ENCODE peak calls at places on chromosomes 1 and 21, in four cellular contexts. One of them, this sample, is unnamed.
A peak's percentile ranks its signal among the peaks of the same experiment; 100 is the strongest.

GRCh38 chr1:223133824-223134435 is 9.1 kb downstream of the TLR5 start:
- DNase-seq in testis: peak; percentile 89
- DNase-seq in tibial artery: peak; percentile 80
- DNase-seq in ovary: peak; percentile 88
- DNase-seq in this sample: peak; percentile 90

GRCh38 chr1:239308701-239309333 is 77.6 kb upstream of the CHRM3 start:
- DNase-seq in testis: peak; percentile 61
- DNase-seq in tibial artery: no peak
- DNase-seq in ovary: peak; percentile 58
- DNase-seq in this sample: peak; percentile 60

GRCh38 chr1:233868461-233868860 is 36.0 kb upstream of the SLC35F3 start:
- DNase-seq in testis: no peak
- DNase-seq in tibial artery: no peak
- DNase-seq in ovary: no peak
- DNase-seq in this sample: no peak

GRCh38 chr1:32353886-32354570 is 8.3 kb downstream of the FAM229A start:
- DNase-seq in testis: peak; percentile 96
- DNase-seq in tibial artery: peak; percentile 70
- DNase-seq in ovary: peak; percentile 92
- DNase-seq in this sample: no peak

GRCh38 chr21:42444745-42445059 is 41.0 kb downstream of the UBASH3A start:
- DNase-seq in testis: no peak
- DNase-seq in tibial artery: no peak
- DNase-seq in ovary: no peak
- DNase-seq in this sample: no peak

GRCh38 chr21:44767834-44768831 is 33.5 kb downstream of the UBE2G2 start:
- DNase-seq in testis: no peak
- DNase-seq in tibial artery: no peak
- DNase-seq in ovary: no peak
- DNase-seq in this sample: peak; percentile 55

GRCh38 chr1:226985239-226985838 is 45.2 kb downstream of the COQ8A start:
- DNase-seq in testis: peak; percentile 12
- DNase-seq in tibial artery: no peak
- DNase-seq in ovary: no peak
- DNase-seq in this sample: no peak

GRCh38 chr1:11690669-11691301 is 725 bp upstream of the DRAXIN start:
- DNase-seq in testis: no peak
- DNase-seq in tibial artery: no peak
- DNase-seq in ovary: no peak
- DNase-seq in this sample: peak; percentile 41

GRCh38 chr1:114083186-114083585 is 70.5 kb downstream of the SYT6 start:
- DNase-seq in testis: no peak
- DNase-seq in tibial artery: no peak
- DNase-seq in ovary: no peak
- DNase-seq in this sample: no peak

GRCh38 chr1:92481598-92482403 is 4.9 kb downstream of the GFI1 start:
- DNase-seq in testis: no peak
- DNase-seq in tibial artery: no peak
- DNase-seq in ovary: no peak
- DNase-seq in this sample: peak; percentile 38

GRCh38 chr1:167562697-167563096 is 9.1 kb upstream of the CREG1 start:
- DNase-seq in testis: no peak
- DNase-seq in tibial artery: no peak
- DNase-seq in ovary: no peak
- DNase-seq in this sample: peak; percentile 63

GRCh38 chr1:213977486-213977842 is 10.3 kb upstream of the PROX1 start:
- DNase-seq in testis: no peak
- DNase-seq in tibial artery: no peak
- DNase-seq in ovary: no peak
- DNase-seq in this sample: no peak

GRCh38 chr1:116453906-116454305 is 80.9 kb downstream of the ATP1A1 start:
- DNase-seq in testis: no peak
- DNase-seq in tibial artery: no peak
- DNase-seq in ovary: no peak
- DNase-seq in this sample: no peak

GRCh38 chr21:31909153-31909771 is 36.4 kb downstream of the HUNK start:
- DNase-seq in testis: peak; percentile 70
- DNase-seq in tibial artery: no peak
- DNase-seq in ovary: no peak
- DNase-seq in this sample: peak; percentile 41
- H3K27ac ChIP-seq in testis: peak overlapping the region; percentile 48
- H3K27ac ChIP-seq in tibial artery: no peak overlapping the region
- H3K27ac ChIP-seq in ovary: no peak overlapping the region
- H3K27ac ChIP-seq in this sample: peak overlapping the region; percentile 45

DNA sequence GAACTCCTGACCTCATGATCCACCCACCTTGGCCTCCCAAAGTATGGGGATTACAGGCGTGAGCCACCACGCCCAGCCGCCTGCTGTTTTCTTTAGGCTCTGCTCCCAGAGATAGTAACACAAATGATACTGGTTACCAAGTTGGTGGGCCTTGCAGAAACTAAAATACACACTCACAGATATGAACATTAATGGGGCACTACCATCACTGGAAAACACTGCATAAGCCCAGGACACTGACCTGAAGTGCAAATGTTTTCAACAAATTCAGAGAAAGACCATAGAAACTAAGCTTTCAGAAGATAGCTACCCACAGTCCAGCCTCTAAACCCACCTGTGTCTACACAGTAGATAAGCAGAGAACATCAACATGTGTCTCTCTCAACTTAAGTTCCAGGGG is 180.5 kb downstream of the FCRL5 start:
- DNase-seq in testis: no peak
- DNase-seq in tibial artery: no peak
- DNase-seq in ovary: no peak
- DNase-seq in this sample: no peak
- H3K27ac ChIP-seq in testis: no peak overlapping the region
- H3K27ac ChIP-seq in tibial artery: no peak overlapping the region
- H3K27ac ChIP-seq in ovary: no peak overlapping the region
- H3K27ac ChIP-seq in this sample: no peak overlapping the region

GRCh38 chr1:2215909-2216766 is 12.0 kb upstream of the SKI start:
- DNase-seq in testis: no peak
- DNase-seq in tibial artery: no peak
- DNase-seq in ovary: peak; percentile 36
- DNase-seq in this sample: no peak

GRCh38 chr1:2213576-2214505 is 14.3 kb upstream of the SKI start:
- DNase-seq in testis: peak; percentile 78
- DNase-seq in tibial artery: peak; percentile 90
- DNase-seq in ovary: peak; percentile 93
- DNase-seq in this sample: no peak

GRCh38 chr1:2212542-2213491 is 15.3 kb upstream of the SKI start:
- DNase-seq in testis: peak; percentile 91
- DNase-seq in tibial artery: peak; percentile 95
- DNase-seq in ovary: peak; percentile 97
- DNase-seq in this sample: peak; percentile 86

GRCh38 chr1:2215329-2215728 is 12.8 kb upstream of the SKI start:
- DNase-seq in testis: no peak
- DNase-seq in tibial artery: no peak
- DNase-seq in ovary: peak; percentile 57
- DNase-seq in this sample: no peak

GRCh38 chr1:2214541-2215241 is 13.4 kb upstream of the SKI start:
- DNase-seq in testis: no peak
- DNase-seq in tibial artery: no peak
- DNase-seq in ovary: peak; percentile 88
- DNase-seq in this sample: no peak
- H3K27ac ChIP-seq in testis: peak overlapping the region; percentile 89
- H3K27ac ChIP-seq in tibial artery: peak overlapping the region; percentile 100
- H3K27ac ChIP-seq in ovary: peak overlapping the region; percentile 99
- H3K27ac ChIP-seq in this sample: peak overlapping the region; percentile 96

GRCh38 chr1:208757846-208758245 is 513.7 kb upstream of the PLXNA2 start:
- DNase-seq in testis: no peak
- DNase-seq in tibial artery: no peak
- DNase-seq in ovary: no peak
- DNase-seq in this sample: no peak
- H3K27ac ChIP-seq in testis: no peak overlapping the region
- H3K27ac ChIP-seq in tibial artery: no peak overlapping the region
- H3K27ac ChIP-seq in ovary: no peak overlapping the region
- H3K27ac ChIP-seq in this sample: no peak overlapping the region

DNA sequence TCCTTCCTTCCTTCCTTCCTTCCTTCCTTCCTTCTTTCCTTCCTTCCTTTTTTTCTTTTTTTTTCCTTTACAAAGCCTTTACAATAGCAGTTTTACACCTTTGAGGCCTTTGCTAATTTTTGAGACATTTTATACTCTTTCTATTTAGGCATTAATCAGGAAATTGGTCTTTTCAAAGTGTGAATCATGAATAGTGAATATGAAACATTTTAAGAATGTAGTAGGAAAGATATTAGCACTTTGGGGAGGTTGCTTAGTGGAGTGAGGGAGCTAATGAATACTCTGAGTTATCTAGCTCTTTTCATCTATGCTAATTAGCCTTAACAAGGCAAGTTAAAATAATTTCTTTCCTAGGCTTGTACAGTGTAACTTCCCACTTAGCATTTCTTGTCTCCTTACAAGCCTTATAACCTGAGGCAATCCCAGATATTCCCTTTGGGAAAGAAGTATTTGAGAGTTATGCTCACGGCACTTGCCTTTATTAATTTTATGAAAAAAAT is 122.5 kb downstream of the NTNG1 start:
- DNase-seq in testis: no peak
- DNase-seq in tibial artery: no peak
- DNase-seq in ovary: no peak
- DNase-seq in this sample: no peak
- H3K27ac ChIP-seq in testis: no peak overlapping the region
- H3K27ac ChIP-seq in tibial artery: no peak overlapping the region
- H3K27ac ChIP-seq in ovary: no peak overlapping the region
- H3K27ac ChIP-seq in this sample: no peak overlapping the region

GRCh38 chr1:198184516-198184915 is 27.7 kb downstream of the NEK7 start:
- DNase-seq in testis: no peak
- DNase-seq in tibial artery: no peak
- DNase-seq in ovary: no peak
- DNase-seq in this sample: no peak

GRCh38 chr1:198186916-198187580 is 30.2 kb downstream of the NEK7 start:
- DNase-seq in testis: no peak
- DNase-seq in tibial artery: no peak
- DNase-seq in ovary: no peak
- DNase-seq in this sample: no peak

GRCh38 chr1:198185101-198185500 is 28.3 kb downstream of the NEK7 start:
- DNase-seq in testis: no peak
- DNase-seq in tibial artery: no peak
- DNase-seq in ovary: no peak
- DNase-seq in this sample: peak; percentile 46

GRCh38 chr1:198183605-198184004 is 26.8 kb downstream of the NEK7 start:
- DNase-seq in testis: no peak
- DNase-seq in tibial artery: no peak
- DNase-seq in ovary: no peak
- DNase-seq in this sample: no peak

DNA sequence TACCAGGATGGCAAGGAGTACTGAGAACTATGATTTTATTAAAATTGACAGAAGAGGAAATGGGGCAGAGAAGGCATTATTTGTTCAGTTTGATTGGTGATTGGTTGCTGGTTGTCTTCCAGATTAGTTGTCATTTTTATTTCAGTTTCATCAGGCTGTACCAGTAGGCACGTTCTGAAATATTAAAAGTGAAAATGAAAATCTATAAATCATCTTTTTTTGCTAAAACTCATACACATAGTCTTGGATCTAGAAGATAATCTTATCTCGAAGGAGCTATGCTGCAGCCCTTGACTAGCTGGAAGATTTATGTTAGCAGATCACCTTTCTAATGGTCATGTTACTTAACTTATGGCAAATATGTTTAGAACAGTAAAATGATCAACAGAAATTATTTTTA is 29.0 kb downstream of the NEK7 start:
- DNase-seq in testis: no peak
- DNase-seq in tibial artery: no peak
- DNase-seq in ovary: no peak
- DNase-seq in this sample: no peak
- H3K27ac ChIP-seq in testis: no peak overlapping the region
- H3K27ac ChIP-seq in tibial artery: no peak overlapping the region
- H3K27ac ChIP-seq in ovary: no peak overlapping the region
- H3K27ac ChIP-seq in this sample: no peak overlapping the region

DNA sequence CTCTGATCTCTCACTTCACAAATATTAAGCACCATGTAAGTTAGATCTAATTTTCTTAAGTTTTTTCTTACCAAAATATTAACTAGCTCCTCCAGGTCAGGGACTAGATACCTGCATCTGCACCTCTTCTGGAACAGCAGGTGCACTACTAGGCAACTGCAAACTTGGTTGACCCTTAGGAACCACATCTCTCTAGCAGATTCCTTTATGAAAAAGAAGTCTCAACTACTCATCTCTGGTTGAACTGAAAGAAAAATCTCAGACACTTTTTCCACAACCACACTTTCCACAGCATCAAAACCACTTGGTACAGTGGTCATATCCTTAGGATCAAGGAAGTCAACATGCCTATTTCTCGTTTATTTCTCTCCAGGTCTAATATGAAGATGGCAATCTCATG is 52.4 kb downstream of the VAV3 start:
- DNase-seq in testis: no peak
- DNase-seq in tibial artery: no peak
- DNase-seq in ovary: no peak
- DNase-seq in this sample: no peak
- H3K27ac ChIP-seq in testis: no peak overlapping the region
- H3K27ac ChIP-seq in tibial artery: no peak overlapping the region
- H3K27ac ChIP-seq in ovary: no peak overlapping the region
- H3K27ac ChIP-seq in this sample: no peak overlapping the region

GRCh38 chr1:109347511-109347910 is 40.7 kb upstream of the MYBPHL start:
- DNase-seq in testis: no peak
- DNase-seq in tibial artery: no peak
- DNase-seq in ovary: no peak
- DNase-seq in this sample: peak; percentile 57
- H3K27ac ChIP-seq in testis: no peak overlapping the region
- H3K27ac ChIP-seq in tibial artery: no peak overlapping the region
- H3K27ac ChIP-seq in ovary: no peak overlapping the region
- H3K27ac ChIP-seq in this sample: no peak overlapping the region

This sample was measured in cardiac muscle cell.